ENCODE peak calls at places on chromosomes 3 and 15, in ten cellular contexts. Q is PC-9; T is amniotic stem cell; O is Peyer's patch; I is G401; X is ACHN; S is NCI-H345; M is activated naive CD4-positive, alpha-beta T cell; V is BE2C; F is OCI-LY7. N is an unnamed sample.

GRCh38 chr3:168095611-168096209 is at the start of gene GOLIM4:
- DNase-seq in Q (peak; percentile 99), T (peak; percentile 88), O (peak; percentile 95), I (peak; percentile 75), X (peak; percentile 95), S (peak; percentile 87), M (no peak), V (peak; percentile 98), F (peak; percentile 96), N (peak; percentile 95)

GRCh38 chr3:72338082-72338941 is 509.9 kb downstream of the SHQ1 start:
- DNase-seq in Q (no peak), T (no peak), O (no peak), I (peak; percentile 7), X (peak; percentile 2), S (no peak), M (no peak), V (no peak), F (no peak), N (no peak)

GRCh38 chr3:183518446-183519185 is 36.9 kb downstream of the KLHL6 start:
- DNase-seq in Q (no peak), T (no peak), O (no peak), I (no peak), X (no peak), S (peak; percentile 78), M (no peak), V (no peak), F (peak; percentile 46), N (no peak)

GRCh38 chr3:58630081-58630709 is 36.4 kb downstream of the FAM3D start:
- DNase-seq in Q (peak; percentile 61), T (no peak), O (no peak), I (peak; percentile 82), X (peak; percentile 54), S (peak; percentile 49), M (peak; percentile 26), V (peak; percentile 52), F (peak; percentile 60), N (peak; percentile 75)

GRCh38 chr15:86855962-86856361 is 776.3 kb downstream of the AGBL1 start:
- DNase-seq in Q (no peak), T (no peak), O (no peak), I (no peak), X (no peak), S (no peak), M (no peak), V (peak; percentile 14), F (no peak), N (no peak)

GRCh38 chr3:174382876-174383275 is 476.3 kb upstream of the NAALADL2 start:
- DNase-seq in Q (no peak), T (no peak), O (no peak), I (no peak), X (no peak), S (no peak), M (no peak), V (no peak), F (no peak), N (no peak)

GRCh38 chr3:134892317-134892716 is 97.3 kb downstream of the EPHB1 start:
- DNase-seq in Q (no peak), T (no peak), O (no peak), I (no peak), X (no peak), S (no peak), M (no peak), V (no peak), F (no peak), N (no peak)

GRCh38 chr15:96409231-96410138 is 79.0 kb downstream of the NR2F2 start:
- DNase-seq in Q (no peak), T (no peak), O (no peak), I (no peak), X (no peak), S (no peak), M (no peak), V (no peak), F (no peak), N (no peak)

GRCh38 chr3:152109038-152109437 is 159.7 kb upstream of the MBNL1 start:
- DNase-seq in Q (no peak), T (no peak), O (no peak), I (no peak), X (no peak), S (no peak), M (no peak), V (no peak), F (no peak), N (no peak)